ENCODE peak calls at places on chromosomes 11 and 22, in five cellular contexts. X is GM23248, L is hepatocyte, B is OCI-LY7, M is tibial nerve. S is an unnamed sample. For H3K4me1 and H3K36me3, the result is how much of the 10 kb centered on the place peaks cover.

GRCh38 chr11:79708319-79708928 is 267.6 kb upstream of the TENM4 start:
- DNase-seq in X (peak), B (peak), L (peak), M (no peak), S (peak)

GRCh38 chr22:33248927-33249326 is 190.7 kb upstream of the SYN3 start:
- DNase-seq in X (no peak), M (no peak), L (no peak), B (no peak), S (no peak)

GRCh38 chr11:112785717-112786116 is 175.5 kb upstream of the NCAM1 start:
- DNase-seq in B (no peak), M (peak), L (no peak), X (peak), S (no peak)

GRCh38 chr22:17257578-17257977 is 38.3 kb upstream of the ADA2 start:
- DNase-seq in M (no peak), B (peak), X (no peak), L (no peak), S (no peak)

GRCh38 chr22:45574069-45574703 is 71.5 kb downstream of the FBLN1 start:
- DNase-seq in M (no peak), B (no peak), L (peak), X (no peak), S (no peak)

GRCh38 chr11:35619030-35619753 is 932 bp downstream of the FJX1 start:
- DNase-seq in X (peak), M (no peak), B (no peak), L (peak), S (peak)

GRCh38 chr11:10076458-10077141 is 217.4 kb downstream of the SBF2 start:
- DNase-seq in X (peak), M (no peak), L (peak), B (peak), S (peak)

GRCh38 chr22:46031965-46032851 is 55.2 kb upstream of the WNT7B start:
- DNase-seq in L (no peak), B (no peak), X (no peak), M (no peak), S (no peak)

GRCh38 chr11:75582935-75583709 is 21.1 kb downstream of the SERPINH1 start:
- DNase-seq in X (peak), L (peak), B (peak), M (peak), S (peak)

GRCh38 chr22:23060612-23061400 is 9.5 kb upstream of the GNAZ start:
- DNase-seq in L (no peak), B (no peak), X (no peak), M (no peak), S (no peak)

GRCh38 chr11:69300124-69301032 is 6.4 kb downstream of the MYEOV start:
- DNase-seq in B (no peak), M (no peak), L (no peak), X (peak), S (peak)

GRCh38 chr11:79610678-79611077 is 169.8 kb upstream of the TENM4 start:
- DNase-seq in X (no peak), B (no peak), M (no peak), L (no peak), S (no peak)

GRCh38 chr11:47234669-47235075 is 13.9 kb downstream of the ACP2 start:
- DNase-seq in X (no peak), M (no peak), B (no peak), L (no peak), S (peak)

GRCh38 chr11:31810779-31811647 is at the start of gene PAX6:
- DNase-seq in M (no peak), L (no peak), B (no peak), X (peak), S (peak)

GRCh38 chr11:35107866-35108265 is 31.1 kb upstream of the CD44 start:
- DNase-seq in B (no peak), L (no peak), M (no peak), X (no peak), S (no peak)

GRCh38 chr11:64183890-64184289 is 2.1 kb upstream of the STIP1 start:
- DNase-seq in B (no peak), M (no peak), L (no peak), X (no peak), S (no peak)
- H3K4me3 ChIP-seq in B (peak), M (no peak), L (no peak), X (no peak), S (peak)

GRCh38 chr11:61968758-61969390 is 1.4 kb upstream of the FTH1 start:
- DNase-seq in B (no peak), L (no peak), M (no peak), X (no peak), S (no peak)

GRCh38 chr11:61969391-61969758 is 1.9 kb upstream of the FTH1 start:
- DNase-seq in L (no peak), X (no peak), M (no peak), B (no peak), S (no peak)

GRCh38 chr11:61966673-61967176 is 709 bp downstream of the FTH1 start:
- DNase-seq in B (peak), M (no peak), L (no peak), X (peak), S (peak)

GRCh38 chr11:61967177-61967923 is at the start of gene FTH1:
- DNase-seq in L (peak), B (peak), M (peak), X (peak), S (peak)

GRCh38 chr11:61967924-61968757 is 707 bp upstream of the FTH1 start:
- DNase-seq in L (peak), M (no peak), X (peak), B (peak), S (peak)
- H3K4me1 ChIP-seq in L (under half), M (half or more), X (half or more), B (half or more), S (half or more)

DNA sequence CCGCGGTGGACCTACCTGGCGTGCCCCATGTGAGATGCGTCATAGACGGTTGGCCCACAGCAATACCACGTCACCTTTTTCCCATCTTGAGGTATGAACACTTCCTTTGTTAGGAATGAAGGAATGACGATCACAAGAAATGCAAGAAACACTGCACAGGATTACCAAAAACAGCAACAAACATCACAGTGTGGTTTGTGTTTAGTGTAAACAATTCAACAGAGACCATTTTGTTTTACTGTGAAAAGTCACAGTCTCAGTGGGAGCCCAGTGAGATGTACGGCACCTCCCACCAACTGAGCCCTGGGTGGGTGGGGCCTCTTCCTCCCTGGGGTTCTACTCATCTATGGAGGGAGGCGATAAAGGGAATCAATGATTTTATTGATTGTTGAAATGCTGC is 16.3 kb downstream of the CARS1 start:
- DNase-seq in X (no peak), B (no peak), L (no peak), M (no peak), S (no peak)
- H3K36me3 ChIP-seq in X (half or more), B (half or more), L (under half), M (half or more), S (under half)

GRCh38 chr11:33891714-33892327 is at the start of gene LMO2:
- DNase-seq in M (no peak), B (no peak), X (no peak), L (no peak), S (no peak)

GRCh38 chr11:33895752-33896137 is 3.9 kb upstream of the LMO2 start:
- DNase-seq in B (no peak), M (no peak), X (no peak), L (no peak), S (no peak)

GRCh38 chr11:33892906-33893594 is 1.2 kb upstream of the LMO2 start:
- DNase-seq in X (peak), B (no peak), L (no peak), M (no peak), S (no peak)

GRCh38 chr11:33893711-33894401 is 2.0 kb upstream of the LMO2 start:
- DNase-seq in L (no peak), B (peak), M (no peak), X (no peak), S (no peak)

DNA sequence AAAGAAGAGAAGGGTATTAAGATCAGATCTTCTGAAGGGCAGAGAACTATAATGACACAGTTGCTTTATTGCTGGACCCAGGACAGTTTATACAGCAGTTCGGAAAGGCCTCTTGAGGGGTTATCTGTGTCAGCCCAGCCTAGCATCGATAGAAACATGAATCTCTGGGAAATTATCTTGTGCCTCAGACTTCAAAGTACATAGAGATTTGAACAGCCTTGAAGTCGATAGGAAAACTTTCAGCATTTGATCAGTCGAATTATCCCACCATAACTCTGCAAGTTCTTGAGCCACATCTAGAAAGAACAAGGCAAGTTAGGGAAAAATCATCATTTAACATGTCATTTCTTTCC is 2.5 kb upstream of the LMO2 start:
- DNase-seq in B (no peak), L (no peak), M (no peak), X (no peak), S (no peak)
- H3K4me3 ChIP-seq in B (peak), L (no peak), M (no peak), X (no peak), S (no peak)